ENCODE peak calls at places on chromosome 18, in four cellular contexts. M, Y, D and F are unnamed samples.

GRCh38 chr18:34358923-34359322 is 134.2 kb upstream of the NOL4 start:
- DNase-seq in M (no peak), Y (no peak), D (no peak), F (peak; percentile 37)

GRCh38 chr18:54165450-54165849 is 59.0 kb downstream of the MBD2 start:
- DNase-seq in M (no peak), Y (no peak), D (no peak), F (no peak)

GRCh38 chr18:4108016-4108415 is 347.1 kb downstream of the DLGAP1 start:
- DNase-seq in M (no peak), Y (no peak), D (no peak), F (no peak)

GRCh38 chr18:50096766-50097435 is 98.0 kb downstream of the MYO5B start:
- DNase-seq in M (no peak), Y (no peak), D (no peak), F (no peak)

GRCh38 chr18:50506362-50506761 is 53.5 kb upstream of the MAPK4 start:
- DNase-seq in M (no peak), Y (no peak), D (no peak), F (no peak)

GRCh38 chr18:845152-845819 is 33.2 kb upstream of the YES1 start:
- DNase-seq in M (no peak), Y (no peak), D (peak; percentile 36), F (no peak)

GRCh38 chr18:74963820-74964446 is 245.0 kb downstream of the PTGR3 start:
- DNase-seq in M (peak; percentile 25), Y (no peak), D (peak; percentile 2), F (peak; percentile 33)

GRCh38 chr18:61820842-61821241 is 72.0 kb downstream of the RNF152 start:
- DNase-seq in M (no peak), Y (no peak), D (no peak), F (no peak)

GRCh38 chr18:74063023-74063422 is 84.6 kb downstream of the FBXO15 start:
- DNase-seq in M (no peak), Y (no peak), D (no peak), F (no peak)

GRCh38 chr18:46497129-46497528 is 159.9 kb downstream of the LOXHD1 start:
- DNase-seq in M (no peak), Y (no peak), D (peak; percentile 8), F (no peak)

GRCh38 chr18:72783517-72783916 is 84.3 kb downstream of the NETO1 start:
- DNase-seq in M (no peak), Y (no peak), D (no peak), F (no peak)

GRCh38 chr18:37533647-37534565 is 31.7 kb downstream of the CELF4 start:
- DNase-seq in M (no peak), Y (no peak), D (peak; percentile 4), F (no peak)

GRCh38 chr18:38923136-38923535 is 1357.5 kb upstream of the CELF4 start:
- DNase-seq in M (no peak), Y (no peak), D (no peak), F (no peak)

GRCh38 chr18:51478908-51479307 is 281.4 kb upstream of the MEX3C start:
- DNase-seq in M (no peak), Y (no peak), D (no peak), F (no peak)

GRCh38 chr18:68714356-68714706 is 577 bp downstream of the TMX3 start:
- DNase-seq in M (peak; percentile 21), Y (no peak), D (no peak), F (no peak)

GRCh38 chr18:59540819-59541218 is 156.4 kb downstream of the CCBE1 start:
- DNase-seq in M (no peak), Y (no peak), D (no peak), F (no peak)

GRCh38 chr18:50878345-50879301 is at the start of gene ME2:
- DNase-seq in M (peak; percentile 81), Y (peak; percentile 54), D (peak; percentile 90), F (peak; percentile 98)

GRCh38 chr18:40355701-40356100 is 1599.3 kb upstream of the PIK3C3 start:
- DNase-seq in M (no peak), Y (no peak), D (peak; percentile 35), F (no peak)

GRCh38 chr18:58491773-58492752 is 136.8 kb downstream of the ALPK2 start:
- DNase-seq in M (no peak), Y (no peak), D (no peak), F (no peak)

GRCh38 chr18:75231053-75231406 is 20.4 kb downstream of the TSHZ1 start:
- DNase-seq in M (no peak), Y (no peak), D (no peak), F (no peak)

GRCh38 chr18:5152335-5153020 is 44.6 kb downstream of the AKAIN1 start:
- DNase-seq in M (no peak), Y (no peak), D (no peak), F (no peak)

GRCh38 chr18:36759167-36759776 is 69.5 kb downstream of the TPGS2 start:
- DNase-seq in M (no peak), Y (no peak), D (no peak), F (no peak)

GRCh38 chr18:21270453-21270852 is 28.4 kb downstream of the GREB1L start:
- DNase-seq in M (no peak), Y (no peak), D (no peak), F (no peak)

GRCh38 chr18:57437782-57438668 is 2.9 kb downstream of the ONECUT2 start:
- DNase-seq in M (no peak), Y (no peak), D (peak; percentile 33), F (peak; percentile 81)

GRCh38 chr18:45687617-45688016 is 36.4 kb upstream of the SLC14A1 start:
- DNase-seq in M (no peak), Y (no peak), D (no peak), F (peak; percentile 47)

GRCh38 chr18:75238100-75238499 is 27.5 kb downstream of the TSHZ1 start:
- DNase-seq in M (no peak), Y (no peak), D (no peak), F (no peak)

GRCh38 chr18:22609642-22610041 is 191.9 kb upstream of the CTAGE1 start:
- DNase-seq in M (peak; percentile 31), Y (no peak), D (no peak), F (no peak)

GRCh38 chr18:45662468-45662867 is 47.2 kb downstream of the SLC14A2 start:
- DNase-seq in M (no peak), Y (no peak), D (no peak), F (no peak)

GRCh38 chr18:44594779-44595467 is 85.8 kb upstream of the SETBP1 start:
- DNase-seq in M (no peak), Y (no peak), D (peak; percentile 24), F (no peak)

GRCh38 chr18:10739152-10739551 is 213.3 kb downstream of the NAPG start:
- DNase-seq in M (no peak), Y (no peak), D (peak; percentile 3), F (no peak)

GRCh38 chr18:74453642-74454198 is 3.4 kb downstream of the DIPK1C start:
- DNase-seq in M (no peak), Y (no peak), D (no peak), F (no peak)

GRCh38 chr18:62763101-62763521 is 47.8 kb downstream of the PHLPP1 start:
- DNase-seq in M (no peak), Y (no peak), D (peak; percentile 60), F (no peak)

GRCh38 chr18:34999734-35000397 is 41.3 kb upstream of the MAPRE2 start:
- DNase-seq in M (no peak), Y (no peak), D (no peak), F (no peak)

GRCh38 chr18:63158676-63159291 is 160.8 kb downstream of the BCL2 start:
- DNase-seq in M (no peak), Y (no peak), D (no peak), F (peak; percentile 51)

GRCh38 chr18:73913505-73913904 is 234.1 kb downstream of the FBXO15 start:
- DNase-seq in M (no peak), Y (no peak), D (no peak), F (no peak)

GRCh38 chr18:35972197-35973000 is at the start of gene RMP24:
- DNase-seq in M (peak; percentile 87), Y (peak; percentile 64), D (peak; percentile 73), F (peak; percentile 95)

DNA sequence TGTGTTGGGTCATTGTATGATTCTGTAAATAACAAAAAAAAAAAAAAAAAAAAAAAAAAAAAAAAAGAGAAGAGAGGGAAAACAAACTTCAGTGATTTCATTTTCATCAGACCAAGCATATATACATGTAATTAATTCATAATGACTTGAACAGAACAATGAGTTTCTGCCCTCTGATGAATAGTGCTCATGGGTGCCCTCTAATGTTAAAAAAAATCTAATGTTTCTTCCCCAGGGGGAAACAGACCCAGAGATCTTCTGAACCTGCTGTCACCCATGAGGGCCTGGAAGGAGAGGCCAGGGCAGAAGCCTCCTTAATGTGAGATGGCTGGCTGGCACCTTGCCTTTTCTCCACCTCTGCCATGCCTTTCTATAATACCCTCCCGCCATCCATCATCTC is 289.2 kb downstream of the ZNF521 start:
- DNase-seq in M (no peak), Y (no peak), D (no peak), F (no peak)
- TF ChIP-seq CTCF in M (no peak), Y (no peak), D (no peak), F (no peak)

GRCh38 chr18:48889115-48889941 is 61.4 kb downstream of the SMAD7 start:
- DNase-seq in M (no peak), Y (no peak), D (no peak), F (no peak)
- TF ChIP-seq CTCF in M (no peak), Y (no peak), D (no peak), F (no peak)

GRCh38 chr18:7924616-7925015 is 357.5 kb downstream of the PTPRM start:
- DNase-seq in M (no peak), Y (no peak), D (no peak), F (no peak)

GRCh38 chr18:7923105-7923504 is 356.0 kb downstream of the PTPRM start:
- DNase-seq in M (no peak), Y (no peak), D (no peak), F (no peak)

GRCh38 chr18:7921938-7922587 is 354.9 kb downstream of the PTPRM start:
- DNase-seq in M (no peak), Y (no peak), D (peak; percentile 49), F (no peak)

GRCh38 chr18:7927119-7927518 is 360.0 kb downstream of the PTPRM start:
- DNase-seq in M (no peak), Y (no peak), D (no peak), F (no peak)

DNA sequence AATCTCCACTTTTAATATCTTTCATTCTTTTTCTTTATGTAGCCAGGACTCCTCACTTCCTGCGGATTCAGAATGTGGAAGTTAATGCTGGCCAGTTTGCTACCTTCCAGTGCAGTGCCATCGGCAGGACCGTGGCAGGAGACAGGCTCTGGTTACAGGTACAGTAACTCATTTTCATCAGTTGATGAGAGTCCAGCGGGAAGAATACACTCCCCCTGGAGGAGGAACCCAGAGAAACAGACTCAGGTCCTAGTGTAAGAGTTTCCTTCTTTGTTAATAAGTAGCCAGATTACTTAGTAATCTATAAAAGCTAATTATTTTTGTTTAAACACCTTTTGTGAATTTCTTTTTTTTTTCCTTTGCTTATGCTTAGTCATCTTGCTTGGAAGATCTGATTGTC is 359.4 kb downstream of the PTPRM start:
- DNase-seq in M (no peak), Y (no peak), D (no peak), F (no peak)
- TF ChIP-seq CTCF in M (no peak), Y (no peak), D (no peak), F (no peak)

GRCh38 chr18:8536226-8536625 is 73.0 kb upstream of the RAB12 start:
- DNase-seq in M (no peak), Y (no peak), D (peak; percentile 21), F (no peak)
- TF ChIP-seq CTCF in M (no peak), Y (no peak), D (no peak), F (no peak)

GRCh38 chr18:28757466-28758008 is 580.6 kb upstream of the CDH2 start:
- DNase-seq in M (no peak), Y (no peak), D (no peak), F (no peak)
- TF ChIP-seq CTCF in M (no peak), Y (no peak), D (no peak), F (no peak)

GRCh38 chr18:33022370-33022769 is 249.5 kb upstream of the KLHL14 start:
- DNase-seq in M (no peak), Y (no peak), D (no peak), F (no peak)
- TF ChIP-seq CTCF in M (no peak), Y (no peak), D (no peak), F (no peak)